ENCODE peak calls at places on chromosomes 5 and 9, in ten cellular contexts. N, U, C, H, I, J, T, W, D and A are unnamed samples.

GRCh38 chr5:145586664-145587307 is 248.4 kb downstream of the PRELID2 start:
- DNase-seq in N (no peak), U (no peak), C (no peak), H (no peak), I (no peak), J (no peak), T (no peak), W (no peak), D (no peak), A (no peak)

GRCh38 chr5:149455889-149456409 is 76.9 kb upstream of the IL17B start:
- DNase-seq in N (no peak), U (no peak), C (no peak), H (no peak), I (no peak), J (peak), T (no peak), W (no peak), D (no peak), A (no peak)

GRCh38 chr5:143564417-143564816 is 160.9 kb upstream of the NR3C1 start:
- DNase-seq in N (no peak), U (no peak), C (no peak), H (no peak), I (no peak), J (no peak), T (no peak), W (no peak), D (no peak), A (no peak)

GRCh38 chr5:15703901-15704300 is 203.9 kb downstream of the FBXL7 start:
- DNase-seq in N (no peak), U (no peak), C (no peak), H (no peak), I (no peak), J (no peak), T (peak), W (no peak), D (no peak), A (no peak)

GRCh38 chr5:180331647-180331950 is 21.5 kb downstream of the GFPT2 start:
- DNase-seq in N (no peak), U (no peak), C (no peak), H (no peak), I (no peak), J (no peak), T (peak), W (no peak), D (no peak), A (peak)

GRCh38 chr5:141039517-141039916 is 11.7 kb upstream of the PCDHB1 start:
- DNase-seq in N (no peak), U (no peak), C (peak), H (no peak), I (no peak), J (no peak), T (no peak), W (no peak), D (no peak), A (peak)

GRCh38 chr5:76204713-76205112 is 121.5 kb downstream of the SV2C start:
- DNase-seq in N (no peak), U (no peak), C (no peak), H (no peak), I (no peak), J (no peak), T (peak), W (no peak), D (no peak), A (peak)

GRCh38 chr9:70753311-70753710 is 338.9 kb upstream of the KLF9 start:
- DNase-seq in N (no peak), U (no peak), C (no peak), H (no peak), I (no peak), J (no peak), T (no peak), W (no peak), D (no peak), A (no peak)

GRCh38 chr5:168422431-168422830 is 63.8 kb upstream of the RARS1 start:
- DNase-seq in N (no peak), U (no peak), C (no peak), H (no peak), I (no peak), J (no peak), T (peak), W (no peak), D (no peak), A (peak)

GRCh38 chr9:121564861-121565260 is 65.2 kb upstream of the GGTA1 start:
- DNase-seq in N (no peak), U (no peak), C (peak), H (no peak), I (no peak), J (no peak), T (peak), W (no peak), D (no peak), A (peak)

GRCh38 chr9:14893280-14893679 is 16.9 kb downstream of the FREM1 start:
- DNase-seq in N (no peak), U (no peak), C (no peak), H (no peak), I (no peak), J (no peak), T (no peak), W (no peak), D (no peak), A (no peak)

GRCh38 chr5:65927497-65928340 is 1.3 kb downstream of the ERBIN start:
- DNase-seq in N (no peak), U (no peak), C (no peak), H (no peak), I (no peak), J (no peak), T (no peak), W (no peak), D (peak), A (peak)

GRCh38 chr5:57366744-57367143 is 115.9 kb downstream of the ACTBL2 start:
- DNase-seq in N (no peak), U (no peak), C (no peak), H (no peak), I (no peak), J (no peak), T (no peak), W (no peak), D (no peak), A (no peak)

GRCh38 chr5:59356813-59357381 is 536.6 kb downstream of the PDE4D start:
- DNase-seq in N (no peak), U (no peak), C (no peak), H (no peak), I (no peak), J (no peak), T (peak), W (no peak), D (no peak), A (peak)

GRCh38 chr5:52777186-52777585 is 10.5 kb upstream of the ITGA1 start:
- DNase-seq in N (no peak), U (no peak), C (no peak), H (no peak), I (no peak), J (no peak), T (no peak), W (no peak), D (no peak), A (no peak)

GRCh38 chr9:93450817-93451761 is at the start of gene FAM120A:
- DNase-seq in N (peak), U (peak), C (peak), H (peak), I (peak), J (peak), T (peak), W (peak), D (peak), A (peak)

GRCh38 chr9:121822093-121823085 is 171.0 kb downstream of the DAB2IP start:
- DNase-seq in N (peak), U (no peak), C (no peak), H (no peak), I (no peak), J (no peak), T (peak), W (no peak), D (no peak), A (peak)

GRCh38 chr5:154086641-154087040 is 47.9 kb downstream of the MFAP3 start:
- DNase-seq in N (no peak), U (no peak), C (no peak), H (no peak), I (no peak), J (peak), T (no peak), W (no peak), D (no peak), A (no peak)

GRCh38 chr5:181181650-181182565 is 23.1 kb downstream of the TRIM7 start:
- DNase-seq in N (no peak), U (peak), C (no peak), H (no peak), I (no peak), J (peak), T (peak), W (no peak), D (peak), A (peak)

GRCh38 chr9:88777498-88778312 is 213.6 kb upstream of the S1PR3 start:
- DNase-seq in N (no peak), U (no peak), C (no peak), H (no peak), I (no peak), J (no peak), T (no peak), W (no peak), D (no peak), A (no peak)

GRCh38 chr5:92749943-92750342 is 831.1 kb downstream of the NR2F1-AS1 start:
- DNase-seq in N (no peak), U (no peak), C (no peak), H (no peak), I (no peak), J (no peak), T (peak), W (no peak), D (no peak), A (peak)

GRCh38 chr9:115883467-115884329 is 269.9 kb upstream of the PAPPA start:
- DNase-seq in N (no peak), U (no peak), C (peak), H (peak), I (no peak), J (peak), T (peak), W (peak), D (no peak), A (peak)

GRCh38 chr5:1547655-1548054 is 23.9 kb upstream of the LPCAT1 start:
- DNase-seq in N (no peak), U (no peak), C (no peak), H (no peak), I (no peak), J (no peak), T (no peak), W (no peak), D (no peak), A (no peak)

GRCh38 chr5:18091758-18092157 is 457.5 kb downstream of the TAF11L14 start:
- DNase-seq in N (no peak), U (no peak), C (no peak), H (no peak), I (no peak), J (no peak), T (no peak), W (no peak), D (no peak), A (no peak)

GRCh38 chr5:86101966-86102365 is 515.8 kb upstream of the COX7C start:
- DNase-seq in N (no peak), U (no peak), C (no peak), H (no peak), I (no peak), J (no peak), T (no peak), W (no peak), D (no peak), A (no peak)

GRCh38 chr5:16384222-16384621 is 81.4 kb downstream of the ZNF622 start:
- DNase-seq in N (no peak), U (no peak), C (no peak), H (no peak), I (no peak), J (no peak), T (no peak), W (no peak), D (no peak), A (no peak)

GRCh38 chr5:151068571-151069197 is 12.2 kb downstream of the TNIP1 start:
- DNase-seq in N (no peak), U (no peak), C (peak), H (no peak), I (no peak), J (no peak), T (no peak), W (no peak), D (peak), A (no peak)

GRCh38 chr5:96565843-96566242 is 96.3 kb upstream of the CAST start:
- DNase-seq in N (no peak), U (no peak), C (peak), H (no peak), I (no peak), J (no peak), T (no peak), W (peak), D (no peak), A (peak)

GRCh38 chr9:33272061-33272460 is 7.2 kb downstream of the CHMP5 start:
- DNase-seq in N (no peak), U (no peak), C (no peak), H (no peak), I (no peak), J (no peak), T (no peak), W (no peak), D (no peak), A (no peak)

GRCh38 chr5:15835514-15835913 is 335.5 kb downstream of the FBXL7 start:
- DNase-seq in N (no peak), U (no peak), C (no peak), H (no peak), I (no peak), J (no peak), T (no peak), W (no peak), D (no peak), A (no peak)

GRCh38 chr9:88198346-88198807 is 60.1 kb upstream of the SPATA31C2 start:
- DNase-seq in N (no peak), U (no peak), C (no peak), H (no peak), I (no peak), J (peak), T (no peak), W (no peak), D (no peak), A (no peak)